ENCODE peak calls at places on chromosomes 5 and 9, in seven cellular contexts. I is NCI-H1694; P is stimulated activated CD4-positive, alpha-beta T cell treated with anti-CD3 and anti-CD28 coated beads, Interleukin-2, amount 100 ng/mL, for 24 hours; J is choroid plexus epithelial cell; T is iPS DF 19.7; S is RWPE1; K is effector memory CD4-positive, alpha-beta T cell. B is an unnamed sample.

GRCh38 chr9:31347082-31347617 is 1037.3 kb upstream of the ACO1 start:
- DNase-seq in I (no peak), P (no peak), J (peak; percentile 90), T (no peak), S (no peak), K (no peak), B (no peak)

GRCh38 chr5:14244721-14245518 is 101.8 kb downstream of the TRIO start:
- DNase-seq in I (no peak), P (no peak), J (peak; percentile 80), T (no peak), S (no peak), K (no peak), B (no peak)

GRCh38 chr5:136638084-136638483 is 272.7 kb upstream of the TRPC7 start:
- DNase-seq in I (no peak), P (no peak), J (peak; percentile 68), T (no peak), S (no peak), K (no peak), B (no peak)

GRCh38 chr5:135266975-135267374 is 132.1 kb downstream of the MACROH2A1 start:
- DNase-seq in I (no peak), P (no peak), J (peak; percentile 66), T (no peak), S (no peak), K (no peak), B (no peak)

GRCh38 chr5:27598576-27598975 is 560.2 kb upstream of the CDH9 start:
- DNase-seq in I (no peak), P (no peak), J (peak; percentile 62), T (no peak), S (no peak), K (no peak), B (no peak)

GRCh38 chr5:139767960-139768359 is 27.6 kb upstream of the PSD2 start:
- DNase-seq in I (no peak), P (no peak), J (no peak), T (no peak), S (no peak), K (no peak), B (no peak)

GRCh38 chr5:68464424-68464823 is 248.9 kb downstream of the PIK3R1 start:
- DNase-seq in I (no peak), P (peak; percentile 60), J (peak; percentile 90), T (no peak), S (peak; percentile 38), K (peak; percentile 6), B (no peak)

GRCh38 chr9:23683476-23684095 is 142.5 kb downstream of the ELAVL2 start:
- DNase-seq in I (no peak), P (no peak), J (no peak), T (no peak), S (no peak), K (no peak), B (no peak)

GRCh38 chr5:149215478-149216042 is 56.1 kb upstream of the AFAP1L1 start:
- DNase-seq in I (no peak), P (no peak), J (peak; percentile 48), T (no peak), S (no peak), K (no peak), B (no peak)